ENCODE peak calls at places on chromosomes 2 and 18, in seven cellular contexts. O is mesenchymal stem cell, M is mesendoderm, F is IMR-90, C is neuronal stem cell, Y is H9, D is trophoblast cell. I is an unnamed sample.

GRCh38 chr2:3222636-3223035 is 155.0 kb downstream of the EIPR1 start:
- DNase-seq in Y (no peak), F (no peak), M (peak; percentile 46), C (no peak), D (no peak), O (no peak), I (no peak)

GRCh38 chr2:174247474-174248186 is 702 bp downstream of the OLA1 start:
- DNase-seq in Y (peak; percentile 53), O (peak; percentile 17), F (peak; percentile 18), C (no peak), D (peak; percentile 40), M (peak; percentile 78), I (no peak)

GRCh38 chr2:233919938-233920337 is 2.8 kb downstream of the TRPM8 start:
- DNase-seq in M (no peak), C (no peak), Y (no peak), D (no peak), O (peak; percentile 32), F (peak; percentile 61), I (no peak)

GRCh38 chr18:3297025-3297984 is 35.4 kb downstream of the MYL12B start:
- DNase-seq in O (peak; percentile 90), D (peak; percentile 98), Y (peak; percentile 97), C (peak; percentile 78), M (peak; percentile 99), F (peak; percentile 86), I (peak; percentile 96)

GRCh38 chr2:17680119-17680518 is 73.5 kb downstream of the SMC6 start:
- DNase-seq in Y (no peak), O (peak; percentile 48), C (no peak), F (peak; percentile 13), M (no peak), D (no peak), I (no peak)

GRCh38 chr2:40394030-40394429 is 57.9 kb downstream of the SLC8A1 start:
- DNase-seq in M (no peak), Y (no peak), D (no peak), C (no peak), F (no peak), O (no peak), I (no peak)

GRCh38 chr2:113162173-113162572 is 11.6 kb upstream of the PSD4 start:
- DNase-seq in D (no peak), M (no peak), C (no peak), F (no peak), Y (no peak), O (no peak), I (no peak)

GRCh38 chr2:176653856-176654443 is 384.7 kb downstream of the MTX2 start:
- DNase-seq in D (peak; percentile 54), C (peak; percentile 37), M (peak; percentile 84), Y (peak; percentile 81), O (peak; percentile 69), F (peak; percentile 55), I (peak; percentile 49)

GRCh38 chr2:134466141-134466540 is 212.3 kb downstream of the MGAT5 start:
- DNase-seq in D (peak; percentile 46), O (peak; percentile 12), C (no peak), Y (peak; percentile 61), M (peak; percentile 76), F (no peak), I (peak; percentile 68)

GRCh38 chr2:14552818-14553217 is 79.7 kb upstream of the LRATD1 start:
- DNase-seq in Y (no peak), C (no peak), O (no peak), F (no peak), D (no peak), M (no peak), I (no peak)
- H2BK5ac ChIP-seq in Y (no peak overlapping the region), C (no peak overlapping the region), O (no peak overlapping the region), F (no peak overlapping the region), D (no peak overlapping the region), M (no peak overlapping the region), I (no peak overlapping the region)

GRCh38 chr18:58868440-58868839 is 3.8 kb downstream of the ZNF532 start:
- DNase-seq in C (no peak), D (no peak), Y (no peak), F (no peak), M (no peak), O (no peak), I (no peak)

GRCh38 chr18:58865009-58865345 is 300 bp downstream of the ZNF532 start:
- DNase-seq in Y (no peak), C (no peak), M (no peak), F (no peak), O (no peak), D (no peak), I (no peak)

GRCh38 chr18:58865714-58866113 is 1.0 kb downstream of the ZNF532 start:
- DNase-seq in O (no peak), M (no peak), C (no peak), D (no peak), F (no peak), Y (no peak), I (no peak)

GRCh38 chr18:58866261-58867232 is 1.9 kb downstream of the ZNF532 start:
- DNase-seq in O (no peak), F (no peak), C (no peak), M (no peak), D (no peak), Y (no peak), I (no peak)

DNA sequence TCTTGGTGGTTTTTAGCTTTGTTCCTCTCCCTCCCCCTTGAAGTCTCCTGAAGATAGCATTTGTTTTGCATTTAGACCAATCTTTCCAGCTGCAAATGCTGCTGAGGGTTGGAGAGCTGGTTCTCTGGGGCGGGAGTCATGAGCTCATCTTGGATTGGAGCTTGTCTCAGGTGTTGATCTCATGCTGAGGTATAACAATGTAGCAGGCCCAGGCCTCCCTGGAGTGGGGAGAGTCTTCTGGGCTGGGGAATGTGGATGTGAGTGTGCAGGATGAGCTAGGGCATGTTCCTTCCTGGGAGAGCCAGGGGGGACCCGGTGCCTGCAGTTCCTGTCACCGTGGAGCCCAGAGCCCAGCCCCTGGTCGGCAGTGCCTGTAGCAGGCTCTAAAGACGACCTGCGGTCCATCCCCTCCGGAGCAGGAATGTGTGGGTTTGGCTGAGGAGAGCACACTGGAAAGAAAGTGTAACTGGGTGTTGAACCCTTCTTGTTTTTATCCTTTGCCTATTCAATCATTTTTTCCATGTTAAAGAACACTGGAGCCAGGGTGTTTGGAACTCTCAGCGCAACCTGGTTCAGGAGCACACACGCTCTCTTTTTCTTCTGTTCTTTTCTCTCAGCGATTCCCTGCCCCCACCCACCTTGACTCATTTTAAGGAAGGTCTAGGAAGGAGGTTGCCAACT is 2.7 kb downstream of the ZNF532 start:
- DNase-seq in F (no peak), D (no peak), M (peak; percentile 98), O (no peak), Y (peak; percentile 88), C (no peak), I (peak; percentile 73)
- H2BK5ac ChIP-seq in F (no peak overlapping the region), D (peak overlapping the region; percentile 83), M (peak overlapping the region; percentile 55), O (no peak overlapping the region), Y (no peak overlapping the region), C (no peak overlapping the region), I (peak overlapping the region; percentile 72)

DNA sequence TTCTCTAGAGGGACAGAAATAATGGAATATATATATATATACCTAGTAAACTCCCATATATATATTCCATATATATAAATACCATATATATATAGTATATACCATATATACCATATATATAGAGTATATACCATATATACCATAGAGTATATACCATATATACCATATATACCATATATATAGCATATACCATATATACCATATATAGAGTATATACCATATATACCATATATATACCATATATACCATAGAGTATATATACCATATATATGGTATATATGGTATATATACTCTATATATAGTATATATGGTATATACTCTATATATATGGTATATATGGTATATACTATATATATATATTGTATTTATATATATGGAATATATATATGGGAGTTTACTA is 62.0 kb upstream of the CAVIN2 start:
- DNase-seq in Y (no peak), O (no peak), F (no peak), C (no peak), D (no peak), M (no peak), I (no peak)
- H2BK5ac ChIP-seq in Y (no peak overlapping the region), O (no peak overlapping the region), F (no peak overlapping the region), C (no peak overlapping the region), D (no peak overlapping the region), M (no peak overlapping the region), I (no peak overlapping the region)

DNA sequence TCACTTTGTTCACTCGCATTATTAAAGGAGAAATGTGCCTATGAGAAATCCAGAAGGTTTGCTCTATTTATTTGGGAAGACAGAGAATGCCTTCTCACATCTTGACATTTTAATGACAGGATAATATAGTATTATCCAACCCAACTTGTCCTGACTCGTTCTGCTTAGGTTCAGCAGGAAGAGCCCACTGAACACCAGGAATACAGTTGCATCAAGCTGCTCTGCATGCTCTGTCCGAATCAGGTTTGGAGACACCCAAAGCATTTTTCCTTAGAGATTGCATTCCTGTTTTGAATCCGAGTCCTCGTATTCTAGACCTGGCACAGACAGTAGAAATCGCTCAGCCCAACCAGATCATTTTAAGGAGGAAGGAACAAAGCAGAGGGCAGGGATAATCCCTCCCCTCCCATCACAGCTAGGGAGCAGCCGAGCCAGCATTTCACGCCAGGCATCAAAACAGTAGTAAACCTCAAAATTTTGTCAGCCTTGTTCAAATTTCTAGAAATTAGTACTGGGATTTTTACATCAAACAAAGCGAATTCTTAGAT is 837.4 kb upstream of the ID2 start:
- DNase-seq in D (no peak), M (no peak), C (no peak), Y (no peak), F (no peak), O (no peak), I (no peak)
- H2BK5ac ChIP-seq in D (no peak overlapping the region), M (no peak overlapping the region), C (no peak overlapping the region), Y (no peak overlapping the region), F (no peak overlapping the region), O (no peak overlapping the region), I (no peak overlapping the region)

I was measured in H1.